ENCODE peak calls at places on chromosomes 13 and 19, in five cellular contexts. S, B, U, G and C are unnamed samples.

GRCh38 chr13:95605426-95606125 is 38.9 kb downstream of the DZIP1 start:
- DNase-seq in B (no peak), S (no peak), G (no peak), U (no peak), C (no peak)

GRCh38 chr13:109494955-109495354 is 291.4 kb downstream of the IRS2 start:
- DNase-seq in B (no peak), G (peak; percentile 82), S (no peak), U (peak; percentile 89), C (no peak)

GRCh38 chr13:41621716-41622508 is 164.6 kb downstream of the RGCC start:
- DNase-seq in B (no peak), U (peak; percentile 79), S (no peak), G (peak; percentile 58), C (no peak)

GRCh38 chr13:43085545-43085944 is 62.2 kb downstream of the DNAJC15 start:
- DNase-seq in U (peak; percentile 62), G (peak; percentile 65), S (no peak), B (no peak), C (no peak)

GRCh38 chr13:87666826-87667225 is 4.3 kb upstream of the SLITRK5 start:
- DNase-seq in S (no peak), U (no peak), G (no peak), B (no peak), C (no peak)

GRCh38 chr13:37375724-37376123 is 222.8 kb downstream of the POSTN start:
- DNase-seq in G (peak; percentile 24), S (no peak), U (no peak), B (no peak), C (no peak)

GRCh38 chr19:18443406-18443805 is 5.5 kb upstream of the ISYNA1 start:
- DNase-seq in U (no peak), S (peak; percentile 21), G (no peak), B (no peak), C (no peak)

GRCh38 chr19:44641460-44641859 is 2.2 kb upstream of the PVR start:
- DNase-seq in S (no peak), G (no peak), B (no peak), U (no peak), C (no peak)

GRCh38 chr13:27955192-27955591 is 13.9 kb downstream of the CDX2 start:
- DNase-seq in B (no peak), U (no peak), G (no peak), S (no peak), C (no peak)

GRCh38 chr19:55673465-55673864 is 1.6 kb upstream of the EPN1 start:
- DNase-seq in B (no peak), G (no peak), U (no peak), S (no peak), C (no peak)

GRCh38 chr19:18558202-18558555 is 509 bp downstream of the KXD1 start:
- DNase-seq in G (no peak), B (no peak), U (no peak), S (no peak), C (no peak)

GRCh38 chr19:10625762-10626138 is 397 bp downstream of the SLC44A2 start:
- DNase-seq in G (no peak), B (no peak), S (no peak), U (no peak), C (peak; percentile 27)

DNA sequence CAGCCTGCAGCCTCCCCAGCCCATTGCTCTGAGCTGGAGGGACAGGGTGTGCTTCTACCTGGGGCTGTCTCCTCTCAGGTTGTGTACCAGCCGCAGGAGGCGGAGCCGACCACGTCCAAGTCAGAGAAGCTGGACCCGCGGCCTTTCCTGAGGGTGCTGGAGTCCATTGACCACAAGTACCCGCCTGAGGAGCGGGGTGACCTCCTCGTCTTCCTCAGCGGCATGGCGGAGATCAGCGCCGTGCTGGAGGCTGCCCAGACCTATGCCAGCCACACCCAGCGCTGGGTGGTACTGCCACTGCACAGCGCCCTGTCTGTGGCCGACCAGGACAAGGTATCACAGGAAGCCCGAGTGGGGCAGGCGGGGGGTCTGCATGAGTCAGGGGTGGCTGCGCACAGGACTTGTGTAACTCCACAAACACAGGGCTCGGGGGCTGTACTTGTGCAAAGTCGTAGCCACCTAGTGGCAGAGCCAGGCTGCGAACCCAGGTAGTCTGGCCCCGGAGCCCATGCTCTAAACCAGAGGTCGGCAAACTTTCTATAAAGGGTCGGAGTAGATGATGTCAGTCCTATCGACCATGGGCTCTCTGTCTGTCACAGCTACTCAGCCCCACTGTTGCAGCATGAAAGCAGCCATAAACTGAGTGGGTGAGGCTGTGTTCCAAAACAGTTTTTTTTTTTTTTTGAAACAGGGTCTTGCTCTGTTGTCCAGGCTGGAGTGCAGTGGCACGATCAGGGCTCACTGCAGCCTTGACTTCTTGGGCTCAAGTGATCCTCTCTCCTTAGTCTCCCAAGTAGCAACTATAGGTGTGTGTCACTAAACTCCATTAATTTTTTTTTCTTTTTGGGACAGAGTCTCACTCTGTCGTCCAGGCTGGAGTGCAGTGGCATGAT is 8.9 kb downstream of the DHX34 start:
- DNase-seq in G (peak; percentile 14), U (no peak), S (no peak), B (no peak), C (no peak)
- TF ChIP-seq CTCF in G (peak; percentile 16), U (peak; percentile 12), S (no peak), B (no peak), C (no peak)

GRCh38 chr13:105329359-105329758 is 1206.1 kb downstream of the EFNB2 start:
- DNase-seq in S (no peak), G (no peak), B (no peak), U (no peak), C (no peak)
- TF ChIP-seq CTCF in S (no peak), G (no peak), B (no peak), U (no peak), C (no peak)

GRCh38 chr13:48707405-48707804 is 53.7 kb downstream of the CYSLTR2 start:
- DNase-seq in B (no peak), S (no peak), G (no peak), U (no peak), C (no peak)
- TF ChIP-seq CTCF in B (no peak), S (no peak), G (no peak), U (no peak), C (no peak)

GRCh38 chr19:3238066-3238561 is 13.7 kb downstream of the CELF5 start:
- DNase-seq in B (no peak), G (no peak), U (no peak), S (no peak), C (no peak)

GRCh38 chr19:3233116-3233515 is 8.7 kb downstream of the CELF5 start:
- DNase-seq in B (no peak), U (no peak), S (no peak), G (no peak), C (no peak)

GRCh38 chr19:3236272-3236671 is 11.8 kb downstream of the CELF5 start:
- DNase-seq in U (no peak), B (no peak), G (no peak), S (no peak), C (no peak)

GRCh38 chr19:3233831-3234230 is 9.4 kb downstream of the CELF5 start:
- DNase-seq in G (no peak), B (no peak), U (no peak), S (no peak), C (no peak)

GRCh38 chr19:3234800-3235199 is 10.3 kb downstream of the CELF5 start:
- DNase-seq in G (no peak), U (no peak), S (no peak), B (no peak), C (no peak)
- TF ChIP-seq CTCF in G (peak; percentile 16), U (peak; percentile 38), S (no peak), B (no peak), C (peak; percentile 36)

DNA sequence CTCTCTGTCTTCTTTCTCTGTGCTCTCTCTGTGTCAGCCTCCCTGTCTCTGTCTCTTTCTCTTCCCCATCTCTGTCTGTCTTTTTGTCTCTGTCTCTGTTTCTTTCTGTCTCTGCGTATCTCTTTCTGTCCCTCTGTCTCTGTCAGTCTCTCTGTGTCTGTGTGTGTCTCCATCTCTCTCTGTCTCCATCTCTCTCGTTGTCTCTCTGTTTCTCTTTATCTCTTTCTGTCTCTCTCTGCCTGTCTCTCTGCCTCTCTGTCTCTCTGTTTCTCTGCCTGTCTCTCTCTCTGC is 15.6 kb upstream of the TCF3 start:
- DNase-seq in B (no peak), S (no peak), G (no peak), U (no peak), C (no peak)
- TF ChIP-seq CTCF in B (no peak), S (no peak), G (no peak), U (no peak), C (no peak)

GRCh38 chr13:98866882-98867281 is 111.0 kb downstream of the DOCK9 start:
- DNase-seq in S (no peak), G (no peak), B (no peak), U (no peak), C (no peak)
- TF ChIP-seq CTCF in S (no peak), G (peak; percentile 10), B (no peak), U (peak; percentile 24), C (no peak)

GRCh38 chr19:58570770-58571574 is 2.2 kb downstream of the MZF1 start:
- DNase-seq in U (no peak), G (no peak), S (peak; percentile 46), B (peak; percentile 61), C (no peak)

GRCh38 chr19:58573658-58574164 is 576 bp upstream of the MZF1 start:
- DNase-seq in G (no peak), S (no peak), U (no peak), B (no peak), C (no peak)

GRCh38 chr19:58571575-58571947 is 1.6 kb downstream of the MZF1 start:
- DNase-seq in G (no peak), S (peak; percentile 38), U (no peak), B (no peak), C (no peak)

GRCh38 chr19:58572026-58572817 is 913 bp downstream of the MZF1 start:
- DNase-seq in U (no peak), G (no peak), S (no peak), B (peak; percentile 11), C (no peak)

GRCh38 chr19:58572818-58573657 is at the start of gene MZF1:
- DNase-seq in B (peak; percentile 100), G (peak; percentile 100), S (peak; percentile 100), U (peak; percentile 100), C (peak; percentile 96)
- TF ChIP-seq CTCF in B (no peak), G (no peak), S (peak; percentile 50), U (peak; percentile 17), C (no peak)

GRCh38 chr19:5172859-5173577 is 167.6 kb downstream of the PTPRS start:
- DNase-seq in G (peak; percentile 98), U (peak; percentile 87), S (no peak), B (no peak), C (no peak)
- TF ChIP-seq CTCF in G (no peak), U (no peak), S (no peak), B (no peak), C (no peak)

DNA sequence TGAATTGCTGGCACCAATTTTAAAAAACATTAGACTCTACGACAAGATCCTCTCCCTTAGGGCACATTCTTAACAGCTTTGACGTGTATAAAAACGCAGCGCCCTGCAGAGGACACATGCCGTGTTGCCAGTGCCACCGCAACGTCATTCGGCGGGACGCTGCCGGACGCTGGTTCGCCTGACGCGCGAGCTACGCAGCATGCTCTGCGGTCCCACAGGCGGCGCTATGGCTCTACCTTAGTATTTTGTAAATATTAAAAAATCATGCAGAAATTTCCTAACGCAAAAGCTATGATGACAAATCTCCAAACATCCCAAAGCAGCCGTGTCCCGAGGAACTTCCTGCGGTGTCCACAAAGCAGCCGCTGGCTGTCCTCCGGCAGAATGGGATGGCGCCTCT is 4.2 kb upstream of the ADPRHL1 start:
- DNase-seq in B (no peak), G (no peak), U (no peak), S (no peak), C (no peak)
- TF ChIP-seq CTCF in B (no peak), G (no peak), U (no peak), S (no peak), C (no peak)